ENCODE peak calls at places on chromosomes 5 and 9, in eight cellular contexts. One of them, this sample, is unnamed.

GRCh38 chr5:66585291-66585690 is 10.9 kb upstream of the MAST4 start:
- DNase-seq in body of pancreas: no peak
- DNase-seq in HCT116: no peak
- DNase-seq in A549: no peak
- DNase-seq in IMR-90: no peak
- DNase-seq in right lobe of liver: no peak
- DNase-seq in gastrocnemius medialis: no peak
- DNase-seq in stomach: no peak
- DNase-seq in this sample: no peak

GRCh38 chr9:20981486-20981885 is 50.0 kb downstream of the HACD4 start:
- DNase-seq in body of pancreas: no peak
- DNase-seq in HCT116: no peak
- DNase-seq in A549: no peak
- DNase-seq in IMR-90: peak; percentile 88
- DNase-seq in right lobe of liver: no peak
- DNase-seq in gastrocnemius medialis: no peak
- DNase-seq in stomach: no peak
- DNase-seq in this sample: peak; percentile 8

GRCh38 chr9:37784640-37785483 is at the start of gene EXOSC3:
- DNase-seq in body of pancreas: peak; percentile 90
- DNase-seq in HCT116: peak; percentile 88
- DNase-seq in A549: peak; percentile 93
- DNase-seq in IMR-90: peak; percentile 90
- DNase-seq in right lobe of liver: peak; percentile 90
- DNase-seq in gastrocnemius medialis: peak; percentile 84
- DNase-seq in stomach: peak; percentile 89
- DNase-seq in this sample: peak; percentile 43

GRCh38 chr5:137090151-137090550 is 409.0 kb downstream of the SPOCK1 start:
- DNase-seq in body of pancreas: no peak
- DNase-seq in HCT116: no peak
- DNase-seq in A549: no peak
- DNase-seq in IMR-90: no peak
- DNase-seq in right lobe of liver: no peak
- DNase-seq in gastrocnemius medialis: no peak
- DNase-seq in stomach: no peak
- DNase-seq in this sample: no peak

GRCh38 chr5:4725594-4725993 is 414.5 kb upstream of the ADAMTS16 start:
- DNase-seq in body of pancreas: no peak
- DNase-seq in HCT116: no peak
- DNase-seq in A549: no peak
- DNase-seq in IMR-90: no peak
- DNase-seq in right lobe of liver: no peak
- DNase-seq in gastrocnemius medialis: no peak
- DNase-seq in stomach: no peak
- DNase-seq in this sample: no peak

GRCh38 chr5:158797498-158797845 is 302.2 kb downstream of the EBF1 start:
- DNase-seq in body of pancreas: no peak
- DNase-seq in HCT116: no peak
- DNase-seq in A549: no peak
- DNase-seq in IMR-90: no peak
- DNase-seq in right lobe of liver: no peak
- DNase-seq in gastrocnemius medialis: no peak
- DNase-seq in stomach: no peak
- DNase-seq in this sample: no peak

GRCh38 chr9:35272989-35273388 is 111.2 kb downstream of the UNC13B start:
- DNase-seq in body of pancreas: no peak
- DNase-seq in HCT116: no peak
- DNase-seq in A549: no peak
- DNase-seq in IMR-90: peak; percentile 78
- DNase-seq in right lobe of liver: no peak
- DNase-seq in gastrocnemius medialis: no peak
- DNase-seq in stomach: no peak
- DNase-seq in this sample: no peak

GRCh38 chr5:43514471-43514815 is 505 bp downstream of the C5orf34 start:
- DNase-seq in body of pancreas: no peak
- DNase-seq in HCT116: no peak
- DNase-seq in A549: peak; percentile 49
- DNase-seq in IMR-90: peak; percentile 87
- DNase-seq in right lobe of liver: no peak
- DNase-seq in gastrocnemius medialis: no peak
- DNase-seq in stomach: no peak
- DNase-seq in this sample: peak; percentile 58

GRCh38 chr9:95725045-95725444 is 150.4 kb upstream of the ERCC6L2 start:
- DNase-seq in body of pancreas: no peak
- DNase-seq in HCT116: no peak
- DNase-seq in A549: no peak
- DNase-seq in IMR-90: no peak
- DNase-seq in right lobe of liver: no peak
- DNase-seq in gastrocnemius medialis: no peak
- DNase-seq in stomach: no peak
- DNase-seq in this sample: no peak

GRCh38 chr5:32505718-32506117 is 61.2 kb upstream of the ZFR start:
- DNase-seq in body of pancreas: no peak
- DNase-seq in HCT116: no peak
- DNase-seq in A549: no peak
- DNase-seq in IMR-90: peak; percentile 63
- DNase-seq in right lobe of liver: no peak
- DNase-seq in gastrocnemius medialis: no peak
- DNase-seq in stomach: no peak
- DNase-seq in this sample: no peak

GRCh38 chr5:96388186-96388585 is 44.9 kb downstream of the PCSK1 start:
- DNase-seq in body of pancreas: no peak
- DNase-seq in HCT116: no peak
- DNase-seq in A549: no peak
- DNase-seq in IMR-90: peak; percentile 42
- DNase-seq in right lobe of liver: no peak
- DNase-seq in gastrocnemius medialis: no peak
- DNase-seq in stomach: no peak
- DNase-seq in this sample: no peak

GRCh38 chr9:18829858-18830257 is 203.2 kb downstream of the SAXO1 start:
- DNase-seq in body of pancreas: no peak
- DNase-seq in HCT116: no peak
- DNase-seq in A549: no peak
- DNase-seq in IMR-90: peak; percentile 15
- DNase-seq in right lobe of liver: no peak
- DNase-seq in gastrocnemius medialis: no peak
- DNase-seq in stomach: no peak
- DNase-seq in this sample: no peak

GRCh38 chr5:140142802-140143201 is 17.1 kb downstream of the IGIP start:
- DNase-seq in body of pancreas: no peak
- DNase-seq in HCT116: no peak
- DNase-seq in A549: no peak
- DNase-seq in IMR-90: no peak
- DNase-seq in right lobe of liver: no peak
- DNase-seq in gastrocnemius medialis: no peak
- DNase-seq in stomach: no peak
- DNase-seq in this sample: no peak

GRCh38 chr5:58015175-58015574 is 444.7 kb downstream of the PLK2 start:
- DNase-seq in body of pancreas: no peak
- DNase-seq in HCT116: no peak
- DNase-seq in A549: no peak
- DNase-seq in IMR-90: no peak
- DNase-seq in right lobe of liver: no peak
- DNase-seq in gastrocnemius medialis: no peak
- DNase-seq in stomach: no peak
- DNase-seq in this sample: no peak

GRCh38 chr5:56323505-56323904 is 90.4 kb upstream of the ANKRD55 start:
- DNase-seq in body of pancreas: peak; percentile 55
- DNase-seq in HCT116: no peak
- DNase-seq in A549: peak; percentile 44
- DNase-seq in IMR-90: peak; percentile 76
- DNase-seq in right lobe of liver: peak; percentile 25
- DNase-seq in gastrocnemius medialis: no peak
- DNase-seq in stomach: no peak
- DNase-seq in this sample: peak; percentile 65

GRCh38 chr9:98034593-98035546 is 21.7 kb upstream of the NANS start:
- DNase-seq in body of pancreas: peak; percentile 89
- DNase-seq in HCT116: peak; percentile 76
- DNase-seq in A549: peak; percentile 84
- DNase-seq in IMR-90: peak; percentile 75
- DNase-seq in right lobe of liver: peak; percentile 82
- DNase-seq in gastrocnemius medialis: peak; percentile 69
- DNase-seq in stomach: peak; percentile 93
- DNase-seq in this sample: peak; percentile 79

GRCh38 chr9:130805510-130806387 is 29.3 kb upstream of the ABL1 start:
- DNase-seq in body of pancreas: no peak
- DNase-seq in HCT116: no peak
- DNase-seq in A549: no peak
- DNase-seq in IMR-90: peak; percentile 28
- DNase-seq in right lobe of liver: no peak
- DNase-seq in gastrocnemius medialis: no peak
- DNase-seq in stomach: no peak
- DNase-seq in this sample: no peak

GRCh38 chr5:149452665-149453617 is 73.8 kb upstream of the IL17B start:
- DNase-seq in body of pancreas: peak; percentile 23
- DNase-seq in HCT116: no peak
- DNase-seq in A549: no peak
- DNase-seq in IMR-90: peak; percentile 96
- DNase-seq in right lobe of liver: no peak
- DNase-seq in gastrocnemius medialis: peak; percentile 63
- DNase-seq in stomach: no peak
- DNase-seq in this sample: peak; percentile 78

GRCh38 chr9:5429873-5430564 is 7.7 kb downstream of the PLGRKT start:
- DNase-seq in body of pancreas: no peak
- DNase-seq in HCT116: no peak
- DNase-seq in A549: no peak
- DNase-seq in IMR-90: no peak
- DNase-seq in right lobe of liver: no peak
- DNase-seq in gastrocnemius medialis: no peak
- DNase-seq in stomach: no peak
- DNase-seq in this sample: no peak

GRCh38 chr5:92916036-92916435 is 665.0 kb downstream of the NR2F1-AS1 start:
- DNase-seq in body of pancreas: no peak
- DNase-seq in HCT116: no peak
- DNase-seq in A549: no peak
- DNase-seq in IMR-90: peak; percentile 44
- DNase-seq in right lobe of liver: no peak
- DNase-seq in gastrocnemius medialis: no peak
- DNase-seq in stomach: no peak
- DNase-seq in this sample: no peak

GRCh38 chr9:19252174-19252884 is 21.8 kb downstream of the DENND4C start:
- DNase-seq in body of pancreas: no peak
- DNase-seq in HCT116: no peak
- DNase-seq in A549: no peak
- DNase-seq in IMR-90: no peak
- DNase-seq in right lobe of liver: no peak
- DNase-seq in gastrocnemius medialis: no peak
- DNase-seq in stomach: no peak
- DNase-seq in this sample: no peak

GRCh38 chr5:92941806-92942205 is 639.2 kb downstream of the NR2F1-AS1 start:
- DNase-seq in body of pancreas: no peak
- DNase-seq in HCT116: no peak
- DNase-seq in A549: no peak
- DNase-seq in IMR-90: no peak
- DNase-seq in right lobe of liver: no peak
- DNase-seq in gastrocnemius medialis: no peak
- DNase-seq in stomach: no peak
- DNase-seq in this sample: no peak

GRCh38 chr5:151659001-151659754 is 27.5 kb downstream of the SPARC start:
- DNase-seq in body of pancreas: peak; percentile 69
- DNase-seq in HCT116: peak; percentile 70
- DNase-seq in A549: peak; percentile 83
- DNase-seq in IMR-90: peak; percentile 80
- DNase-seq in right lobe of liver: peak; percentile 83
- DNase-seq in gastrocnemius medialis: peak; percentile 61
- DNase-seq in stomach: peak; percentile 73
- DNase-seq in this sample: peak; percentile 70
- TF ChIP-seq POLR2A in body of pancreas: no peak
- TF ChIP-seq POLR2A in HCT116: no peak
- TF ChIP-seq POLR2A in A549: no peak
- TF ChIP-seq POLR2A in IMR-90: peak; percentile 51
- TF ChIP-seq POLR2A in right lobe of liver: no peak
- TF ChIP-seq POLR2A in gastrocnemius medialis: no peak
- TF ChIP-seq POLR2A in stomach: no peak
- TF ChIP-seq POLR2A in this sample: no peak

DNA sequence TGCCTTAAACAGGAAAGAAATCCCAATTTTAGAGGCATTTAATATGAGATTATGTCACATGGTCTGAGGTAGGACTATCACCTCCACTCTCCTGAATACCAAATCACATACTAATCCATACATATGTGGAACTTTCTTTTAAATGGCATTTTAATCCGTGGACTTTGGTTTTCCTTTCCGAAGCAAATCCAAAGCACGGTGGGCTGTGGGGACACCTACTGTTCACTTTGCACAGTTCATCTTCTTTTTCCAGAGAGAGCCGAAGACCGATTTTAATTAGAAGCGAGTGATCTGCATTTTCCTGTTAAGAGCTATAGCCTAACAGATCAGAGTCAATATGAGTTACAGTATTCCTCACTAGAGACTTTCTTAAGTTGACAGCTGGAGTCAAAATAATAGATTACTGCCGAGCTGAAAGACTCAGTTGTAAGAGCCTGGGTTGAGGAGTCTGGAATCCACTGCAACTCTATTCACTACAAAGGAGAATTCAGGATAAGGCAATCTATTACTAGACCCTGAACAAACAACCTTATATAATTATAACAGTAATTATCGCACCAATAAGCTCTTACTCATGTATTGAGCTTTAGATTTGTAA is 144.8 kb downstream of the TRPM6 start:
- DNase-seq in body of pancreas: peak; percentile 20
- DNase-seq in HCT116: peak; percentile 19
- DNase-seq in A549: peak; percentile 15
- DNase-seq in IMR-90: peak; percentile 24
- DNase-seq in right lobe of liver: no peak
- DNase-seq in gastrocnemius medialis: no peak
- DNase-seq in stomach: no peak
- DNase-seq in this sample: no peak
- TF ChIP-seq POLR2A in body of pancreas: no peak
- TF ChIP-seq POLR2A in HCT116: no peak
- TF ChIP-seq POLR2A in A549: no peak
- TF ChIP-seq POLR2A in IMR-90: no peak
- TF ChIP-seq POLR2A in right lobe of liver: no peak
- TF ChIP-seq POLR2A in gastrocnemius medialis: no peak
- TF ChIP-seq POLR2A in stomach: no peak
- TF ChIP-seq POLR2A in this sample: no peak

GRCh38 chr5:132410451-132411381 is 41.2 kb downstream of the SLC22A5 start:
- DNase-seq in body of pancreas: peak; percentile 92
- DNase-seq in HCT116: no peak
- DNase-seq in A549: peak; percentile 87
- DNase-seq in IMR-90: peak; percentile 72
- DNase-seq in right lobe of liver: peak; percentile 87
- DNase-seq in gastrocnemius medialis: peak; percentile 69
- DNase-seq in stomach: peak; percentile 88
- DNase-seq in this sample: peak; percentile 58
- TF ChIP-seq POLR2A in body of pancreas: peak; percentile 66
- TF ChIP-seq POLR2A in HCT116: no peak
- TF ChIP-seq POLR2A in A549: peak; percentile 73
- TF ChIP-seq POLR2A in IMR-90: peak; percentile 64
- TF ChIP-seq POLR2A in right lobe of liver: peak; percentile 90
- TF ChIP-seq POLR2A in gastrocnemius medialis: peak; percentile 72
- TF ChIP-seq POLR2A in stomach: no peak
- TF ChIP-seq POLR2A in this sample: peak; percentile 62

DNA sequence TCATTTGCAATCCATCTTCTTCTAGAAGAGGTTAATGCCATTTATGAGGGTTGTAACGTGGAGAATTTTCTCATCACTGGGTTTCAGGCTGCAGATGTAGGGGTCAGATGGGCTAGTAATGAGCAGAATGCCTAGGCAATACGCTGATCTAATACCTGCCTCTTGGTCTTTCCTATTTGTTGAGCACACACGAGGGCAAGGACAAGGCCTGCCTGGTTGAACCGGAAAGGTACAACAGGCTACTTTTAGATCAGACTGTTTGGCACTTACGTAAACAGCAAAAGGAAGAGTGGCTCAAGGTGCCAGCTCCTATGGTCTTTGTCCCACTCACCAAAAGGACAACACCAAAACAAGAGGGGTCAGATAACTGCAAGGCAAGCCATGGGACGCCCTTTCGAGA is 24.0 kb upstream of the GNE start:
- DNase-seq in body of pancreas: no peak
- DNase-seq in HCT116: no peak
- DNase-seq in A549: no peak
- DNase-seq in IMR-90: no peak
- DNase-seq in right lobe of liver: no peak
- DNase-seq in gastrocnemius medialis: no peak
- DNase-seq in stomach: no peak
- DNase-seq in this sample: no peak
- TF ChIP-seq POLR2A in body of pancreas: no peak
- TF ChIP-seq POLR2A in HCT116: no peak
- TF ChIP-seq POLR2A in A549: no peak
- TF ChIP-seq POLR2A in IMR-90: no peak
- TF ChIP-seq POLR2A in right lobe of liver: no peak
- TF ChIP-seq POLR2A in gastrocnemius medialis: no peak
- TF ChIP-seq POLR2A in stomach: no peak
- TF ChIP-seq POLR2A in this sample: no peak